ENCODE peak calls at places on chromosomes 7 and 10, in eight cellular contexts. T is neuronal stem cell, M is endothelial cell of umbilical vein, O is HCT116, Q is trophoblast cell, Y is A549, P is mammary epithelial cell, S is mesenchymal stem cell. K is an unnamed sample.

GRCh38 chr7:20698469-20698868 is 83.0 kb downstream of the ABCB5 start:
- DNase-seq in T (no peak), M (no peak), O (no peak), Q (no peak), Y (no peak), P (no peak), S (no peak), K (no peak)

GRCh38 chr10:12631216-12631615 is 281.9 kb downstream of the CAMK1D start:
- DNase-seq in T (no peak), M (no peak), O (no peak), Q (no peak), Y (no peak), P (peak), S (no peak), K (peak)

GRCh38 chr10:132707776-132708171 is 78.2 kb downstream of the NKX6-2 start:
- DNase-seq in T (no peak), M (no peak), O (no peak), Q (no peak), Y (no peak), P (no peak), S (no peak), K (no peak)

GRCh38 chr7:2008101-2008935 is 224.4 kb downstream of the MAD1L1 start:
- DNase-seq in T (no peak), M (no peak), O (no peak), Q (no peak), Y (no peak), P (no peak), S (no peak), K (no peak)

GRCh38 chr7:13115829-13116228 is 428.4 kb downstream of the ARL4A start:
- DNase-seq in T (no peak), M (no peak), O (no peak), Q (no peak), Y (no peak), P (no peak), S (peak), K (no peak)

GRCh38 chr7:25831901-25832411 is 320.0 kb upstream of the NFE2L3 start:
- DNase-seq in T (no peak), M (no peak), O (no peak), Q (no peak), Y (no peak), P (no peak), S (peak), K (no peak)

GRCh38 chr7:129231666-129232065 is 6.8 kb downstream of the AHCYL2 start:
- DNase-seq in T (no peak), M (no peak), O (no peak), Q (no peak), Y (no peak), P (no peak), S (no peak), K (no peak)

GRCh38 chr10:107611101-107611500 is 446.6 kb upstream of the SORCS1 start:
- DNase-seq in T (no peak), M (no peak), O (no peak), Q (no peak), Y (no peak), P (peak), S (no peak), K (no peak)

GRCh38 chr7:3153118-3153517 is 109.5 kb upstream of the CARD11 start:
- DNase-seq in T (no peak), M (no peak), O (no peak), Q (no peak), Y (no peak), P (no peak), S (no peak), K (no peak)

GRCh38 chr7:71824356-71824755 is 587.8 kb downstream of the CALN1 start:
- DNase-seq in T (no peak), M (no peak), O (no peak), Q (peak), Y (no peak), P (no peak), S (no peak), K (no peak)

GRCh38 chr7:66304536-66304935 is 99.4 kb downstream of the TPST1 start:
- DNase-seq in T (no peak), M (peak), O (no peak), Q (no peak), Y (no peak), P (no peak), S (no peak), K (no peak)

GRCh38 chr10:97737770-97738265 is 890 bp downstream of the ZFYVE27 start:
- DNase-seq in T (no peak), M (no peak), O (no peak), Q (no peak), Y (no peak), P (no peak), S (no peak), K (no peak)

GRCh38 chr7:103851357-103851756 is 138.1 kb downstream of the RELN start:
- DNase-seq in T (peak), M (peak), O (no peak), Q (no peak), Y (no peak), P (peak), S (no peak), K (peak)

GRCh38 chr7:156117542-156118245 is 305.4 kb upstream of the SHH start:
- DNase-seq in T (no peak), M (no peak), O (no peak), Q (no peak), Y (no peak), P (no peak), S (no peak), K (no peak)

GRCh38 chr10:131653550-131654470 is 247.0 kb upstream of the PPP2R2D start:
- DNase-seq in T (no peak), M (no peak), O (no peak), Q (no peak), Y (no peak), P (no peak), S (no peak), K (no peak)

GRCh38 chr7:1100886-1101579 is 13.1 kb downstream of the GPER1 start:
- DNase-seq in T (no peak), M (peak), O (no peak), Q (no peak), Y (no peak), P (no peak), S (no peak), K (no peak)

GRCh38 chr10:88926484-88927249 is 25.9 kb downstream of the ACTA2 start:
- DNase-seq in T (no peak), M (no peak), O (no peak), Q (peak), Y (no peak), P (no peak), S (peak), K (no peak)

GRCh38 chr7:107934991-107935770 is 44.2 kb downstream of the DLD start:
- DNase-seq in T (no peak), M (no peak), O (no peak), Q (no peak), Y (no peak), P (no peak), S (peak), K (no peak)

GRCh38 chr7:4642468-4643203 is 39.5 kb upstream of the FOXK1 start:
- DNase-seq in T (no peak), M (peak), O (no peak), Q (no peak), Y (no peak), P (no peak), S (no peak), K (no peak)
- H3K4me2 ChIP-seq in T (peak), M (peak), O (peak), Q (peak), Y (peak), P (peak), S (peak), K (peak)

DNA sequence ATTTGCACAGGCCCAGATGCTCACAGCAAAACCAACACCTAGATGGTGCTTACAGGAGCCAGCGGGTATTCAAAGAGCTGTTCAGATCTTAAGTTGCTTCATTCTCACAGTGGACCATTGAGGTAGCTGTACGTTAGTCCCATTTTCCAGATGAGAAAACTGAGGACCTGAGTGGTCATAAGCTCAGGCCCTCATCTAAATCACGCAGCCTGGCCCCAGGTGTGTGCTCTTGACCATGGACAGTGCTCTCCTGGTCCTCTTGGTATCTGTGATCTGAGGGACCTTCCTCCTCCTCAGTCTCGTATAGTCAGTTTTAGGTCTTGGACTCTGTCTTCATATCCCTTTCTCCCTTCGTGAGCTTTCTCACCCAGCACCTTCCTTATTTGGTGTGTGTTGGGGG is 43.7 kb downstream of the HTRA1 start:
- DNase-seq in T (no peak), M (no peak), O (no peak), Q (no peak), Y (no peak), P (no peak), S (no peak), K (no peak)
- H3K4me2 ChIP-seq in T (no peak), M (no peak), O (no peak), Q (no peak), Y (peak), P (no peak), S (no peak), K (no peak)

GRCh38 chr7:29596593-29597178 is 33.1 kb downstream of the PRR15 start:
- DNase-seq in T (no peak), M (no peak), O (no peak), Q (peak), Y (no peak), P (no peak), S (no peak), K (no peak)
- H3K4me2 ChIP-seq in T (no peak), M (no peak), O (no peak), Q (no peak), Y (no peak), P (no peak), S (no peak), K (no peak)

DNA sequence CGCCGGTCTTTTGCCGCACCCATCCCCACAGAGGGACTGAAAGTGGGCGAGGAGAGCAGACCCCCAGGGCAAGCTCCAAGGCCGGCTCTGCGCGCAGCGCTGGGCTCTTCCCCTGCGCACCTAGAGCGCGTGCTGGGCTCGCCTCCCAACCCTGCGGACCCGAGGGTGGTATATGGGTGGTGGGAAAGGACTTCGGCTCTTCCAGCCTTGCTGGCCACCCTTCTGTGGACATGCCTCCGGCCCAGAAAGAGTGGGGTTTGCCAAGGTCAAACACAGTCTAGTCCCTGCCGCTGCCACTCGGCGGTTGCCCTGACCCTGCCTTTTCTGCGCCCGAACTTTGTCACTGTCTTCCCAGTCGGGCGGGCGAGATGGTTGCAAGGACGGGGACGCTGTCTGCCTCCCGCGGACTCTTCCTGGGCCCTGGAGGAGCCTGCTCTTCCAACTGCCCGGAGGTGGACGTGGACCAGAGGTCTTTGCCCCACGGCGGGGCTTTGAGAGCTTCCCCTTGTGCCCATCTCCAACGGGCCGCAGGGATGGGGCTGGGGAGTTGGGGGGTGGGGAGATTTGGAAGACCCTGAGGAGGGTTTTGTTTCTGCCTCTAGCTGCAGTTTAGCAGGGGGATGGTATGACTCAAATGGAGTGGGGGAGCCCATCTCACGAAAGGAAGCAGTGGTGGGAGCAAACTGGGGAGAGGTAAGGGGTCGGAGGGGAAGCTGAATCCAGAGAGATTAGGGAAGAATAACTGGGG is 1.5 kb downstream of the ADCY1 start:
- DNase-seq in T (no peak), M (no peak), O (no peak), Q (no peak), Y (no peak), P (no peak), S (no peak), K (no peak)
- H3K4me2 ChIP-seq in T (peak), M (no peak), O (no peak), Q (peak), Y (peak), P (peak), S (no peak), K (peak)

GRCh38 chr10:123585477-123586445 is 80.4 kb upstream of the GPR26 start:
- DNase-seq in T (no peak), M (no peak), O (no peak), Q (no peak), Y (no peak), P (no peak), S (no peak), K (no peak)

GRCh38 chr10:123587110-123587509 is 79.0 kb upstream of the GPR26 start:
- DNase-seq in T (no peak), M (no peak), O (no peak), Q (no peak), Y (no peak), P (no peak), S (no peak), K (no peak)

GRCh38 chr10:123583639-123584418 is 82.3 kb upstream of the GPR26 start:
- DNase-seq in T (peak), M (peak), O (peak), Q (peak), Y (peak), P (peak), S (peak), K (peak)

GRCh38 chr10:123582084-123582989 is 83.8 kb upstream of the GPR26 start:
- DNase-seq in T (peak), M (peak), O (peak), Q (peak), Y (peak), P (peak), S (peak), K (peak)

DNA sequence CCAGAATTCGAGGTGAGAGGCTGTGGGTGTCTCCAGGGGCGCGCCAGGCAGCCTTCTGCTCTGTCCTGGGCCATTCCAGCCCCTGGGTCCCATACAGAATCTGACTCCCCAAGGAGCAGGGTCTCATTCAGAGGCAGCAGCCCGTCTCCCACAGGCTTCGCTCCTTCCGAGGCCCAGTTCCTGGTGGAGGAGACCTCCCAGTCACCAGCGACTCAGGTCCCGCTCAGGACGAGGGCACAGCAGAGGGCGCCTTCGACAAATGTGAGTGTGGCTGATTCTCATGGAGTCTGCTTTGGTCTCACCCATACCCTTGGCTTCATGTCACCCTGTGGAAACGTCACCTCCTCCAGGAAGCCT is 81.8 kb upstream of the GPR26 start:
- DNase-seq in T (no peak), M (no peak), O (no peak), Q (no peak), Y (no peak), P (no peak), S (no peak), K (no peak)
- H3K4me2 ChIP-seq in T (no peak), M (no peak), O (no peak), Q (no peak), Y (no peak), P (no peak), S (no peak), K (peak)

GRCh38 chr7:91342402-91342801 is 78.2 kb downstream of the FZD1 start:
- DNase-seq in T (no peak), M (no peak), O (no peak), Q (no peak), Y (no peak), P (no peak), S (no peak), K (no peak)
- H3K4me2 ChIP-seq in T (no peak), M (no peak), O (no peak), Q (no peak), Y (no peak), P (no peak), S (no peak), K (no peak)

K was measured in hepatocyte.